ENCODE peak calls at places on chromosomes 2 and 18, in ten cellular contexts. L is NCI-H748 treated with DMSO at 0.1 percent for 48 hours; O is body of pancreas; G is dorsolateral prefrontal cortex; B is Right ventricle myocardium superior; Z is right cardiac atrium; D is lower lobe of right lung; H is NAMALWA; K is stimulated activated CD8-positive, alpha-beta memory T cell treated with anti-CD3 and anti-CD28 coated beads, Interleukin-15, amount 100 ng/mL, for 48 hours; U is GM13977. F is an unnamed sample.

GRCh38 chr2:240965905-240966456 is 32.4 kb upstream of the SNED1 start:
- DNase-seq in B (peak; percentile 32), K (no peak), D (peak; percentile 47), G (peak; percentile 21), O (peak; percentile 11), U (no peak), L (no peak), H (no peak), Z (peak; percentile 51), F (no peak)

GRCh38 chr2:201900362-201900761 is 94.0 kb downstream of the CDK15 start:
- DNase-seq in D (no peak), Z (no peak), U (no peak), H (peak; percentile 33), O (no peak), K (no peak), L (peak; percentile 29), B (no peak), G (no peak), F (no peak)

GRCh38 chr2:189347540-189347939 is 93.7 kb upstream of the WDR75 start:
- DNase-seq in B (no peak), D (no peak), K (no peak), U (peak; percentile 21), H (peak; percentile 31), G (no peak), O (peak; percentile 55), Z (no peak), L (no peak), F (peak; percentile 89)

GRCh38 chr18:227902-228301 is 39.9 kb downstream of the THOC1 start:
- DNase-seq in G (no peak), L (no peak), O (no peak), D (no peak), Z (no peak), K (no peak), U (no peak), H (no peak), B (no peak), F (no peak)

GRCh38 chr18:26327062-26327461 is 100.8 kb downstream of the TAF4B start:
- DNase-seq in L (no peak), D (no peak), G (no peak), U (no peak), H (no peak), K (no peak), O (no peak), Z (no peak), B (no peak), F (peak; percentile 49)

GRCh38 chr18:54829856-54830255 is 1.6 kb downstream of the RAB27B start:
- DNase-seq in G (no peak), O (no peak), H (no peak), K (no peak), U (no peak), B (no peak), L (no peak), D (no peak), Z (no peak), F (peak; percentile 82)

GRCh38 chr18:74148543-74149070 is 284 bp downstream of the TIMM21 start:
- DNase-seq in G (no peak), L (no peak), U (no peak), D (no peak), O (no peak), B (no peak), Z (no peak), H (no peak), K (no peak), F (no peak)

GRCh38 chr2:121505005-121505404 is 25.7 kb upstream of the RNU4ATAC start:
- DNase-seq in B (no peak), L (no peak), K (no peak), D (no peak), Z (no peak), G (no peak), H (no peak), O (no peak), U (no peak), F (peak; percentile 98)

GRCh38 chr2:44166096-44166495 is 2.6 kb upstream of the PPM1B start:
- DNase-seq in L (no peak), U (no peak), D (no peak), K (no peak), O (no peak), B (no peak), G (no peak), Z (no peak), H (no peak), F (no peak)

GRCh38 chr2:189369566-189369965 is 71.7 kb upstream of the WDR75 start:
- DNase-seq in L (no peak), O (no peak), G (no peak), H (no peak), Z (no peak), U (no peak), D (no peak), B (no peak), K (no peak), F (peak; percentile 80)

GRCh38 chr2:39568116-39568515 is 97.6 kb upstream of the TMEM178A start:
- DNase-seq in K (no peak), O (no peak), U (no peak), L (no peak), Z (no peak), H (no peak), G (no peak), B (no peak), D (no peak), F (peak; percentile 48)

GRCh38 chr2:19505199-19506136 is 147.0 kb upstream of the OSR1 start:
- DNase-seq in B (no peak), H (no peak), U (no peak), G (no peak), D (no peak), O (no peak), K (no peak), Z (no peak), L (no peak), F (no peak)

GRCh38 chr18:68494802-68495560 is 219.9 kb downstream of the TMX3 start:
- DNase-seq in G (no peak), H (no peak), K (no peak), U (no peak), Z (no peak), B (no peak), O (no peak), L (no peak), D (no peak), F (peak; percentile 35)

GRCh38 chr2:210768329-210768910 is 212.0 kb downstream of the CPS1 start:
- DNase-seq in D (no peak), B (no peak), K (no peak), L (peak; percentile 80), G (no peak), O (no peak), Z (no peak), H (no peak), U (no peak), F (no peak)

F was measured in epithelial cell of esophagus.